ENCODE peak calls at places on chromosomes 4 and X, in six cellular contexts. Z is activated T-helper 1 cell treated with Interleukin-2 at 50 U/mL for 16 hours, A is endothelial cell of umbilical vein, D is lower leg skin, N is esophagus muscularis mucosa, I is ACHN. Q is an unnamed sample.
A peak's percentile ranks its signal among the peaks of the same experiment; 100 is the strongest.

GRCh38 chr4:15293678-15294077 is 134.2 kb upstream of the C1QTNF7 start:
- DNase-seq in Z (no peak), A (no peak), D (no peak), N (no peak), I (no peak), Q (no peak)

GRCh38 chrX:111585337-111585736 is 73.9 kb downstream of the SERTM2 start:
- DNase-seq in Z (no peak), A (no peak), D (no peak), N (no peak), I (no peak), Q (no peak)

GRCh38 chr4:180717451-180717850 is 1525.8 kb upstream of the TENM3 start:
- DNase-seq in Z (no peak), A (no peak), D (no peak), N (no peak), I (no peak), Q (no peak)

GRCh38 chr4:80577991-80578390 is 242.5 kb downstream of the CFAP299 start:
- DNase-seq in Z (no peak), A (no peak), D (no peak), N (no peak), I (peak; percentile 5), Q (no peak)

GRCh38 chrX:135543924-135544323 is 23.5 kb downstream of the INTS6L start:
- DNase-seq in Z (no peak), A (no peak), D (no peak), N (no peak), I (peak; percentile 1), Q (no peak)

GRCh38 chrX:152989292-152989658 is 4.6 kb downstream of the PNMA5 start:
- DNase-seq in Z (no peak), A (no peak), D (no peak), N (no peak), I (no peak), Q (no peak)

GRCh38 chr4:1104647-1105046 is 8.7 kb downstream of the RNF212 start:
- DNase-seq in Z (no peak), A (no peak), D (no peak), N (no peak), I (no peak), Q (no peak)

GRCh38 chr4:146165840-146166239 is 9.7 kb upstream of the LSM6 start:
- DNase-seq in Z (no peak), A (no peak), D (no peak), N (no peak), I (peak; percentile 52), Q (no peak)

GRCh38 chr4:40601641-40602040 is 28.0 kb downstream of the RBM47 start:
- DNase-seq in Z (no peak), A (no peak), D (no peak), N (no peak), I (no peak), Q (no peak)

GRCh38 chrX:46319750-46320149 is 225.5 kb downstream of the ZNF674 start:
- DNase-seq in Z (no peak), A (no peak), D (no peak), N (no peak), I (no peak), Q (no peak)

GRCh38 chr4:175394213-175394612 is 417.9 kb downstream of the GPM6A start:
- DNase-seq in Z (no peak), A (no peak), D (no peak), N (no peak), I (no peak), Q (no peak)

GRCh38 chrX:7985568-7985967 is 58.4 kb upstream of the PNPLA4 start:
- DNase-seq in Z (no peak), A (no peak), D (no peak), N (no peak), I (no peak), Q (no peak)

GRCh38 chr4:55291227-55291629 is 54.8 kb upstream of the SRD5A3 start:
- DNase-seq in Z (no peak), A (no peak), D (no peak), N (no peak), I (no peak), Q (no peak)

GRCh38 chrX:28205126-28205525 is 223.9 kb upstream of the DCAF8L1 start:
- DNase-seq in Z (no peak), A (no peak), D (no peak), N (no peak), I (no peak), Q (no peak)

GRCh38 chrX:152915541-152916241 is 17.8 kb downstream of the ZNF185 start:
- DNase-seq in Z (no peak), A (peak; percentile 16), D (no peak), N (no peak), I (peak; percentile 15), Q (no peak)

GRCh38 chr4:140098481-140099132 is 55.4 kb downstream of the MAML3 start:
- DNase-seq in Z (no peak), A (peak; percentile 94), D (no peak), N (no peak), I (no peak), Q (no peak)

GRCh38 chrX:27439771-27440170 is 23.4 kb downstream of the PPP4R3C start:
- DNase-seq in Z (no peak), A (peak; percentile 70), D (no peak), N (no peak), I (no peak), Q (no peak)

GRCh38 chr4:103425406-103425805 is 227.3 kb upstream of the CENPE start:
- DNase-seq in Z (no peak), A (no peak), D (no peak), N (no peak), I (no peak), Q (no peak)

GRCh38 chrX:21885568-21885967 is 29.8 kb downstream of the YY2 start:
- DNase-seq in Z (no peak), A (peak; percentile 34), D (no peak), N (no peak), I (no peak), Q (no peak)

GRCh38 chrX:23964177-23964576 is 56.4 kb downstream of the CXorf58 start:
- DNase-seq in Z (no peak), A (no peak), D (no peak), N (no peak), I (no peak), Q (no peak)

GRCh38 chr4:98027827-98028226 is 115.4 kb downstream of the STPG2 start:
- DNase-seq in Z (no peak), A (no peak), D (no peak), N (no peak), I (peak; percentile 45), Q (no peak)

GRCh38 chr4:173990126-173990878 is 293.2 kb downstream of the FBXO8 start:
- DNase-seq in Z (no peak), A (peak; percentile 12), D (no peak), N (no peak), I (peak; percentile 23), Q (no peak)

GRCh38 chr4:55318135-55318534 is 27.9 kb upstream of the SRD5A3 start:
- DNase-seq in Z (no peak), A (peak; percentile 72), D (no peak), N (no peak), I (no peak), Q (no peak)

GRCh38 chr4:128221556-128221955 is 66.1 kb downstream of the PGRMC2 start:
- DNase-seq in Z (no peak), A (no peak), D (no peak), N (no peak), I (no peak), Q (no peak)

GRCh38 chrX:12973561-12974216 is 1.2 kb upstream of the TMSB4X start:
- DNase-seq in Z (no peak), A (peak; percentile 37), D (no peak), N (no peak), I (no peak), Q (no peak)

GRCh38 chr4:112448211-112448745 is 67.7 kb downstream of the NEUROG2 start:
- DNase-seq in Z (no peak), A (no peak), D (no peak), N (no peak), I (no peak), Q (no peak)

GRCh38 chr4:83639849-83640493 is 104.1 kb downstream of the GPAT3 start:
- DNase-seq in Z (no peak), A (peak; percentile 78), D (no peak), N (no peak), I (peak; percentile 70), Q (peak; percentile 8)

GRCh38 chr4:160326110-160326509 is 1223.2 kb downstream of the RAPGEF2 start:
- DNase-seq in Z (no peak), A (no peak), D (no peak), N (no peak), I (no peak), Q (no peak)